ENCODE peak calls at places on chromosomes 7 and 10, in eight cellular contexts. One of them, this sample, is unnamed.

GRCh38 chr7:27174077-27175004 is at the start of gene HOXA10:
- DNase-seq in SK-N-SH: no peak
- DNase-seq in astrocyte of the cerebellum: no peak
- DNase-seq in aorta: peak
- DNase-seq in tibial artery: peak
- DNase-seq in astrocyte of the spinal cord: no peak
- DNase-seq in neural progenitor cell: no peak
- DNase-seq in IMR-90: no peak
- DNase-seq in this sample: no peak

GRCh38 chr7:80047856-80048459 is 86.7 kb upstream of the GNAI1 start:
- DNase-seq in SK-N-SH: peak
- DNase-seq in astrocyte of the cerebellum: no peak
- DNase-seq in aorta: no peak
- DNase-seq in tibial artery: no peak
- DNase-seq in astrocyte of the spinal cord: no peak
- DNase-seq in neural progenitor cell: no peak
- DNase-seq in IMR-90: peak
- DNase-seq in this sample: no peak

GRCh38 chr7:16114633-16115032 is 306.7 kb downstream of the CRPPA start:
- DNase-seq in SK-N-SH: no peak
- DNase-seq in astrocyte of the cerebellum: peak
- DNase-seq in aorta: no peak
- DNase-seq in tibial artery: no peak
- DNase-seq in astrocyte of the spinal cord: peak
- DNase-seq in neural progenitor cell: no peak
- DNase-seq in IMR-90: peak
- DNase-seq in this sample: no peak

GRCh38 chr10:96431211-96431970 is 72.6 kb upstream of the OPALIN start:
- DNase-seq in SK-N-SH: no peak
- DNase-seq in astrocyte of the cerebellum: no peak
- DNase-seq in aorta: no peak
- DNase-seq in tibial artery: no peak
- DNase-seq in astrocyte of the spinal cord: no peak
- DNase-seq in neural progenitor cell: peak
- DNase-seq in IMR-90: no peak
- DNase-seq in this sample: no peak

GRCh38 chr7:75695036-75695435 is 43.7 kb downstream of the HIP1 start:
- DNase-seq in SK-N-SH: no peak
- DNase-seq in astrocyte of the cerebellum: no peak
- DNase-seq in aorta: no peak
- DNase-seq in tibial artery: peak
- DNase-seq in astrocyte of the spinal cord: no peak
- DNase-seq in neural progenitor cell: no peak
- DNase-seq in IMR-90: no peak
- DNase-seq in this sample: no peak

GRCh38 chr7:115038158-115038557 is 116.3 kb downstream of the MDFIC start:
- DNase-seq in SK-N-SH: no peak
- DNase-seq in astrocyte of the cerebellum: no peak
- DNase-seq in aorta: no peak
- DNase-seq in tibial artery: no peak
- DNase-seq in astrocyte of the spinal cord: no peak
- DNase-seq in neural progenitor cell: no peak
- DNase-seq in IMR-90: no peak
- DNase-seq in this sample: no peak

GRCh38 chr10:112446055-112446854 is 459 bp downstream of the ZDHHC6 start:
- DNase-seq in SK-N-SH: no peak
- DNase-seq in astrocyte of the cerebellum: no peak
- DNase-seq in aorta: no peak
- DNase-seq in tibial artery: no peak
- DNase-seq in astrocyte of the spinal cord: no peak
- DNase-seq in neural progenitor cell: no peak
- DNase-seq in IMR-90: peak
- DNase-seq in this sample: no peak

GRCh38 chr7:133315332-133316040 is 62.6 kb downstream of the EXOC4 start:
- DNase-seq in SK-N-SH: no peak
- DNase-seq in astrocyte of the cerebellum: peak
- DNase-seq in aorta: no peak
- DNase-seq in tibial artery: no peak
- DNase-seq in astrocyte of the spinal cord: peak
- DNase-seq in neural progenitor cell: no peak
- DNase-seq in IMR-90: peak
- DNase-seq in this sample: peak

GRCh38 chr10:107749235-107749634 is 584.7 kb upstream of the SORCS1 start:
- DNase-seq in SK-N-SH: no peak
- DNase-seq in astrocyte of the cerebellum: no peak
- DNase-seq in aorta: no peak
- DNase-seq in tibial artery: no peak
- DNase-seq in astrocyte of the spinal cord: no peak
- DNase-seq in neural progenitor cell: no peak
- DNase-seq in IMR-90: no peak
- DNase-seq in this sample: no peak

GRCh38 chr10:88657901-88658300 is 6.3 kb upstream of the LIPF start:
- DNase-seq in SK-N-SH: no peak
- DNase-seq in astrocyte of the cerebellum: no peak
- DNase-seq in aorta: no peak
- DNase-seq in tibial artery: no peak
- DNase-seq in astrocyte of the spinal cord: peak
- DNase-seq in neural progenitor cell: no peak
- DNase-seq in IMR-90: peak
- DNase-seq in this sample: peak

GRCh38 chr7:133853706-133854276 is 273.3 kb upstream of the LRGUK start:
- DNase-seq in SK-N-SH: peak
- DNase-seq in astrocyte of the cerebellum: peak
- DNase-seq in aorta: no peak
- DNase-seq in tibial artery: no peak
- DNase-seq in astrocyte of the spinal cord: peak
- DNase-seq in neural progenitor cell: peak
- DNase-seq in IMR-90: peak
- DNase-seq in this sample: peak

GRCh38 chr10:77220150-77220549 is 417.5 kb downstream of the KCNMA1 start:
- DNase-seq in SK-N-SH: no peak
- DNase-seq in astrocyte of the cerebellum: no peak
- DNase-seq in aorta: no peak
- DNase-seq in tibial artery: no peak
- DNase-seq in astrocyte of the spinal cord: no peak
- DNase-seq in neural progenitor cell: no peak
- DNase-seq in IMR-90: no peak
- DNase-seq in this sample: no peak

GRCh38 chr10:77526861-77527617 is 110.6 kb downstream of the KCNMA1 start:
- DNase-seq in SK-N-SH: no peak
- DNase-seq in astrocyte of the cerebellum: no peak
- DNase-seq in aorta: peak
- DNase-seq in tibial artery: no peak
- DNase-seq in astrocyte of the spinal cord: no peak
- DNase-seq in neural progenitor cell: peak
- DNase-seq in IMR-90: no peak
- DNase-seq in this sample: no peak

GRCh38 chr7:96694082-96694481 is 15.6 kb downstream of the SEM1 start:
- DNase-seq in SK-N-SH: no peak
- DNase-seq in astrocyte of the cerebellum: no peak
- DNase-seq in aorta: no peak
- DNase-seq in tibial artery: no peak
- DNase-seq in astrocyte of the spinal cord: no peak
- DNase-seq in neural progenitor cell: no peak
- DNase-seq in IMR-90: no peak
- DNase-seq in this sample: no peak

GRCh38 chr10:121241337-121241736 is 356.9 kb downstream of the FGFR2 start:
- DNase-seq in SK-N-SH: no peak
- DNase-seq in astrocyte of the cerebellum: no peak
- DNase-seq in aorta: no peak
- DNase-seq in tibial artery: no peak
- DNase-seq in astrocyte of the spinal cord: no peak
- DNase-seq in neural progenitor cell: no peak
- DNase-seq in IMR-90: no peak
- DNase-seq in this sample: no peak

GRCh38 chr7:22452142-22452763 is 47.7 kb downstream of the STEAP1B start:
- DNase-seq in SK-N-SH: peak
- DNase-seq in astrocyte of the cerebellum: no peak
- DNase-seq in aorta: no peak
- DNase-seq in tibial artery: no peak
- DNase-seq in astrocyte of the spinal cord: peak
- DNase-seq in neural progenitor cell: peak
- DNase-seq in IMR-90: no peak
- DNase-seq in this sample: no peak

GRCh38 chr7:51101111-51101757 is 215.4 kb downstream of the COBL start:
- DNase-seq in SK-N-SH: no peak
- DNase-seq in astrocyte of the cerebellum: no peak
- DNase-seq in aorta: no peak
- DNase-seq in tibial artery: no peak
- DNase-seq in astrocyte of the spinal cord: no peak
- DNase-seq in neural progenitor cell: no peak
- DNase-seq in IMR-90: no peak
- DNase-seq in this sample: no peak

GRCh38 chr10:43680035-43680434 is 31.4 kb upstream of the ZNF32 start:
- DNase-seq in SK-N-SH: no peak
- DNase-seq in astrocyte of the cerebellum: no peak
- DNase-seq in aorta: no peak
- DNase-seq in tibial artery: no peak
- DNase-seq in astrocyte of the spinal cord: peak
- DNase-seq in neural progenitor cell: no peak
- DNase-seq in IMR-90: peak
- DNase-seq in this sample: no peak

GRCh38 chr7:31440511-31440910 is 73.4 kb upstream of the ITPRID1 start:
- DNase-seq in SK-N-SH: no peak
- DNase-seq in astrocyte of the cerebellum: no peak
- DNase-seq in aorta: no peak
- DNase-seq in tibial artery: no peak
- DNase-seq in astrocyte of the spinal cord: no peak
- DNase-seq in neural progenitor cell: no peak
- DNase-seq in IMR-90: no peak
- DNase-seq in this sample: no peak

GRCh38 chr7:157021893-157022680 is 11.6 kb upstream of the MNX1 start:
- DNase-seq in SK-N-SH: peak
- DNase-seq in astrocyte of the cerebellum: no peak
- DNase-seq in aorta: no peak
- DNase-seq in tibial artery: no peak
- DNase-seq in astrocyte of the spinal cord: no peak
- DNase-seq in neural progenitor cell: peak
- DNase-seq in IMR-90: no peak
- DNase-seq in this sample: no peak

GRCh38 chr7:1052031-1052818 is 7.9 kb downstream of the GPR146 start:
- DNase-seq in SK-N-SH: no peak
- DNase-seq in astrocyte of the cerebellum: no peak
- DNase-seq in aorta: no peak
- DNase-seq in tibial artery: no peak
- DNase-seq in astrocyte of the spinal cord: no peak
- DNase-seq in neural progenitor cell: no peak
- DNase-seq in IMR-90: no peak
- DNase-seq in this sample: no peak

GRCh38 chr7:107138696-107139420 is 29.9 kb upstream of the HBP1 start:
- DNase-seq in SK-N-SH: no peak
- DNase-seq in astrocyte of the cerebellum: no peak
- DNase-seq in aorta: no peak
- DNase-seq in tibial artery: no peak
- DNase-seq in astrocyte of the spinal cord: peak
- DNase-seq in neural progenitor cell: no peak
- DNase-seq in IMR-90: peak
- DNase-seq in this sample: no peak

GRCh38 chr10:130024779-130025178 is 60.7 kb upstream of the EBF3 start:
- DNase-seq in SK-N-SH: no peak
- DNase-seq in astrocyte of the cerebellum: no peak
- DNase-seq in aorta: no peak
- DNase-seq in tibial artery: peak
- DNase-seq in astrocyte of the spinal cord: no peak
- DNase-seq in neural progenitor cell: no peak
- DNase-seq in IMR-90: no peak
- DNase-seq in this sample: no peak

GRCh38 chr10:107165007-107165406 is 501 bp upstream of the SORCS1 start:
- DNase-seq in SK-N-SH: peak
- DNase-seq in astrocyte of the cerebellum: no peak
- DNase-seq in aorta: no peak
- DNase-seq in tibial artery: no peak
- DNase-seq in astrocyte of the spinal cord: no peak
- DNase-seq in neural progenitor cell: peak
- DNase-seq in IMR-90: no peak
- DNase-seq in this sample: no peak

GRCh38 chr10:7608001-7608400 is 58.8 kb downstream of the ITIH5 start:
- DNase-seq in SK-N-SH: no peak
- DNase-seq in astrocyte of the cerebellum: no peak
- DNase-seq in aorta: no peak
- DNase-seq in tibial artery: no peak
- DNase-seq in astrocyte of the spinal cord: no peak
- DNase-seq in neural progenitor cell: no peak
- DNase-seq in IMR-90: no peak
- DNase-seq in this sample: no peak

GRCh38 chr10:27696466-27696865 is 49.2 kb downstream of the MKX start:
- DNase-seq in SK-N-SH: no peak
- DNase-seq in astrocyte of the cerebellum: no peak
- DNase-seq in aorta: no peak
- DNase-seq in tibial artery: no peak
- DNase-seq in astrocyte of the spinal cord: no peak
- DNase-seq in neural progenitor cell: no peak
- DNase-seq in IMR-90: no peak
- DNase-seq in this sample: no peak
- H3K4me3 ChIP-seq in SK-N-SH: no peak
- H3K4me3 ChIP-seq in astrocyte of the cerebellum: no peak
- H3K4me3 ChIP-seq in aorta: no peak
- H3K4me3 ChIP-seq in tibial artery: no peak
- H3K4me3 ChIP-seq in astrocyte of the spinal cord: no peak
- H3K4me3 ChIP-seq in neural progenitor cell: no peak
- H3K4me3 ChIP-seq in IMR-90: no peak
- H3K4me3 ChIP-seq in this sample: no peak

DNA sequence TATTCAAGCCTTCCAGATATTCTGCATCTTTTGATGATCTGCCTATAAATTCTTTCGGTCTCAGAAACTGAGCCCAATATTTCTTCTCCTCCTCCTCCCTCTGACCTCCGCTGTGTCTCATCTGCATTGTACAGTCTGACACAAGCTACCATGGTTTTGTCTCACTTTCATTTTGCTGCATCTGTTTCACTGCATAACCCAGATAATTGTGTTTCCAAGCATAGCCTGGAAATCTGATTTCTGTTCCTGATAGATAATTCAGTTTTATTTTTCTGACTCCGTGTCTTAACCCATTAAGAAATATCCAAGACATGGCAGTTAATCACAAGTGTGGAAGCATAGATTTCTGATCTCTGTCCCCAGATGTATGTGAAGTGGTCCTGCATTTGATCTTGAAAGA is 374.2 kb upstream of the SEMA3A start:
- DNase-seq in SK-N-SH: no peak
- DNase-seq in astrocyte of the cerebellum: no peak
- DNase-seq in aorta: no peak
- DNase-seq in tibial artery: no peak
- DNase-seq in astrocyte of the spinal cord: no peak
- DNase-seq in neural progenitor cell: no peak
- DNase-seq in IMR-90: no peak
- DNase-seq in this sample: no peak
- H3K4me3 ChIP-seq in SK-N-SH: no peak
- H3K4me3 ChIP-seq in astrocyte of the cerebellum: no peak
- H3K4me3 ChIP-seq in aorta: no peak
- H3K4me3 ChIP-seq in tibial artery: no peak
- H3K4me3 ChIP-seq in astrocyte of the spinal cord: no peak
- H3K4me3 ChIP-seq in neural progenitor cell: no peak
- H3K4me3 ChIP-seq in IMR-90: no peak
- H3K4me3 ChIP-seq in this sample: no peak

GRCh38 chr7:35257251-35258124 is 3.6 kb upstream of the TBX20 start:
- DNase-seq in SK-N-SH: no peak
- DNase-seq in astrocyte of the cerebellum: no peak
- DNase-seq in aorta: peak
- DNase-seq in tibial artery: no peak
- DNase-seq in astrocyte of the spinal cord: peak
- DNase-seq in neural progenitor cell: peak
- DNase-seq in IMR-90: no peak
- DNase-seq in this sample: no peak
- H3K4me3 ChIP-seq in SK-N-SH: no peak
- H3K4me3 ChIP-seq in astrocyte of the cerebellum: no peak
- H3K4me3 ChIP-seq in aorta: no peak
- H3K4me3 ChIP-seq in tibial artery: no peak
- H3K4me3 ChIP-seq in astrocyte of the spinal cord: no peak
- H3K4me3 ChIP-seq in neural progenitor cell: peak
- H3K4me3 ChIP-seq in IMR-90: no peak
- H3K4me3 ChIP-seq in this sample: no peak

GRCh38 chr7:70570961-70571360 is 561.0 kb upstream of the GALNT17 start:
- DNase-seq in SK-N-SH: no peak
- DNase-seq in astrocyte of the cerebellum: no peak
- DNase-seq in aorta: no peak
- DNase-seq in tibial artery: no peak
- DNase-seq in astrocyte of the spinal cord: no peak
- DNase-seq in neural progenitor cell: no peak
- DNase-seq in IMR-90: no peak
- DNase-seq in this sample: no peak
- H3K4me3 ChIP-seq in SK-N-SH: no peak
- H3K4me3 ChIP-seq in astrocyte of the cerebellum: no peak
- H3K4me3 ChIP-seq in aorta: no peak
- H3K4me3 ChIP-seq in tibial artery: no peak
- H3K4me3 ChIP-seq in astrocyte of the spinal cord: no peak
- H3K4me3 ChIP-seq in neural progenitor cell: no peak
- H3K4me3 ChIP-seq in IMR-90: no peak
- H3K4me3 ChIP-seq in this sample: no peak

This sample was measured in skeletal muscle cell.